ENCODE peak calls at places on chromosomes 16 and 17, in seven cellular contexts. R is GM12878; P is naive thymus-derived CD8-positive, alpha-beta T cell; A is non-pigmented ciliary epithelial cell; Q is activated effector memory CD4-positive, alpha-beta T cell treated with Interleukin-2 at 50 U/mL for 16 hours; G is EL; Y is Calu3. O is an unnamed sample.

GRCh38 chr17:78839762-78840529 is 668 bp downstream of the USP36 start:
- DNase-seq in A (no peak), Y (peak; percentile 43), G (peak; percentile 42), Q (peak; percentile 44), R (no peak), P (peak; percentile 38), O (no peak)

GRCh38 chr16:58509256-58510096 is 5.8 kb upstream of the SETD6 start:
- DNase-seq in P (no peak), A (no peak), R (no peak), Q (no peak), Y (no peak), G (no peak), O (no peak)

GRCh38 chr17:10752696-10753095 is 22.9 kb upstream of the TMEM220 start:
- DNase-seq in P (no peak), Y (no peak), A (no peak), Q (no peak), G (no peak), R (no peak), O (no peak)

GRCh38 chr16:50862818-50863672 is 121.2 kb downstream of the CYLD start:
- DNase-seq in A (no peak), G (no peak), Q (no peak), Y (no peak), R (no peak), P (no peak), O (no peak)

GRCh38 chr17:76716834-76717205 is 6.1 kb upstream of the MXRA7 start:
- DNase-seq in R (no peak), G (peak; percentile 92), Q (no peak), P (no peak), A (peak; percentile 88), Y (no peak), O (no peak)

GRCh38 chr17:73420897-73421296 is 109.1 kb upstream of the CDC42EP4 start:
- DNase-seq in G (peak; percentile 30), Y (peak; percentile 25), R (no peak), A (no peak), Q (no peak), P (no peak), O (no peak)

GRCh38 chr16:2701713-2702437 is 18.1 kb downstream of the PRSS27 start:
- DNase-seq in G (no peak), P (no peak), Y (no peak), Q (no peak), R (no peak), A (no peak), O (no peak)

GRCh38 chr16:10219742-10220141 is 37.5 kb upstream of the GRIN2A start:
- DNase-seq in A (no peak), Q (no peak), G (no peak), R (no peak), P (no peak), Y (no peak), O (no peak)

GRCh38 chr16:3689731-3690130 is 27.6 kb downstream of the TRAP1 start:
- DNase-seq in A (no peak), G (peak; percentile 28), R (no peak), Y (no peak), P (no peak), Q (no peak), O (no peak)

GRCh38 chr16:14502932-14503741 is 126.9 kb downstream of the PARN start:
- DNase-seq in A (peak; percentile 59), R (peak; percentile 79), Y (no peak), P (no peak), Q (no peak), G (peak; percentile 39), O (no peak)

GRCh38 chr16:87602821-87603683 is 744 bp downstream of the JPH3 start:
- DNase-seq in Y (no peak), A (no peak), G (no peak), R (no peak), Q (no peak), P (no peak), O (no peak)

GRCh38 chr16:50509521-50510341 is 38.5 kb upstream of the NKD1 start:
- DNase-seq in R (no peak), Y (peak; percentile 36), G (peak; percentile 31), A (no peak), P (no peak), Q (peak; percentile 18), O (peak; percentile 14)

GRCh38 chr17:16328997-16329396 is 24.3 kb downstream of the CENPV start:
- DNase-seq in G (no peak), Y (peak; percentile 1), R (no peak), Q (no peak), P (no peak), A (no peak), O (no peak)

GRCh38 chr16:46900464-46901235 is 16.5 kb downstream of the GPT2 start:
- DNase-seq in G (no peak), P (no peak), A (no peak), R (no peak), Y (no peak), Q (no peak), O (no peak)

GRCh38 chr16:86044241-86044671 is 145.3 kb downstream of the IRF8 start:
- DNase-seq in Q (no peak), Y (peak; percentile 67), R (no peak), P (no peak), A (no peak), G (peak; percentile 50), O (no peak)

GRCh38 chr17:21455761-21456160 is 79.6 kb downstream of the KCNJ12 start:
- DNase-seq in P (no peak), Y (no peak), Q (no peak), A (no peak), R (no peak), G (no peak), O (no peak)

GRCh38 chr16:88541109-88541508 is 29.1 kb upstream of the ZC3H18 start:
- DNase-seq in A (no peak), R (no peak), Q (no peak), P (no peak), Y (no peak), G (no peak), O (no peak)

GRCh38 chr16:84742561-84743200 is 42.9 kb downstream of the USP10 start:
- DNase-seq in P (no peak), Y (no peak), G (no peak), R (no peak), Q (no peak), A (no peak), O (no peak)

GRCh38 chr16:50251375-50252081 is 14.8 kb upstream of the ADCY7 start:
- DNase-seq in P (no peak), Q (no peak), A (peak; percentile 68), Y (no peak), G (peak; percentile 94), R (no peak), O (no peak)

GRCh38 chr16:82452002-82452741 is 174.6 kb upstream of the CDH13 start:
- DNase-seq in P (no peak), R (no peak), Y (no peak), A (no peak), Q (no peak), G (no peak), O (no peak)

GRCh38 chr16:1787322-1788094 is 4.7 kb downstream of the NUBP2 start:
- DNase-seq in P (no peak), R (no peak), G (no peak), Y (no peak), A (no peak), Q (no peak), O (no peak)

GRCh38 chr16:50879873-50880695 is 138.2 kb downstream of the CYLD start:
- DNase-seq in A (no peak), P (no peak), R (no peak), Q (no peak), Y (peak; percentile 35), G (no peak), O (no peak)

GRCh38 chr16:4152267-4152666 is 36.0 kb upstream of the ADCY9 start:
- DNase-seq in Y (no peak), P (no peak), G (no peak), Q (no peak), R (no peak), A (no peak), O (no peak)

GRCh38 chr17:47806026-47806912 is 15.3 kb downstream of the OSBPL7 start:
- DNase-seq in R (no peak), Y (no peak), Q (no peak), A (no peak), P (no peak), G (no peak), O (no peak)

GRCh38 chr16:64996641-64997040 is 125.2 kb downstream of the CDH11 start:
- DNase-seq in A (no peak), G (no peak), Y (no peak), R (no peak), Q (no peak), P (no peak), O (no peak)

GRCh38 chr17:66495035-66495434 is 192.6 kb downstream of the PRKCA start:
- DNase-seq in G (no peak), A (no peak), Y (no peak), Q (no peak), R (no peak), P (no peak), O (no peak)

GRCh38 chr17:77528516-77529327 is 388.0 kb downstream of the SEC14L1 start:
- DNase-seq in R (no peak), P (no peak), Y (no peak), G (no peak), A (no peak), Q (no peak), O (no peak)

GRCh38 chr17:8997994-8998628 is 23.2 kb upstream of the NTN1 start:
- DNase-seq in G (peak; percentile 61), R (peak; percentile 40), Q (peak; percentile 66), A (no peak), Y (peak; percentile 67), P (peak; percentile 62), O (peak; percentile 44)

GRCh38 chr16:88063201-88063773 is 112.1 kb downstream of the BANP start:
- DNase-seq in Y (no peak), G (peak; percentile 87), Q (no peak), R (no peak), A (peak; percentile 24), P (no peak), O (peak; percentile 36)

O was measured in tibial nerve.